ENCODE peak calls at places on chromosome 12, in four cellular contexts. One of them, this sample, is unnamed.

GRCh38 chr12:22812531-22812930 is 187.6 kb downstream of the ETNK1 start:
- DNase-seq in SK-N-SH: no peak
- DNase-seq in K562: no peak
- DNase-seq in HCT116: peak
- DNase-seq in this sample: no peak

GRCh38 chr12:70197362-70197744 is 45.9 kb upstream of the CNOT2 start:
- DNase-seq in SK-N-SH: no peak
- DNase-seq in K562: no peak
- DNase-seq in HCT116: no peak
- DNase-seq in this sample: no peak

GRCh38 chr12:97276198-97276580 is 186.4 kb upstream of the RMST start:
- DNase-seq in SK-N-SH: no peak
- DNase-seq in K562: no peak
- DNase-seq in HCT116: no peak
- DNase-seq in this sample: peak

GRCh38 chr12:124510301-124510970 is 57.0 kb downstream of the NCOR2 start:
- DNase-seq in SK-N-SH: peak
- DNase-seq in K562: peak
- DNase-seq in HCT116: no peak
- DNase-seq in this sample: peak

GRCh38 chr12:94566345-94566744 is 84.0 kb downstream of the TMCC3 start:
- DNase-seq in SK-N-SH: no peak
- DNase-seq in K562: no peak
- DNase-seq in HCT116: no peak
- DNase-seq in this sample: no peak

GRCh38 chr12:106139422-106140141 is 828 bp upstream of the NUAK1 start:
- DNase-seq in SK-N-SH: no peak
- DNase-seq in K562: no peak
- DNase-seq in HCT116: peak
- DNase-seq in this sample: peak

GRCh38 chr12:68838046-68838886 is 30.3 kb downstream of the MDM2 start:
- DNase-seq in SK-N-SH: no peak
- DNase-seq in K562: no peak
- DNase-seq in HCT116: no peak
- DNase-seq in this sample: no peak

GRCh38 chr12:42749239-42749638 is 159.7 kb upstream of the PRICKLE1 start:
- DNase-seq in SK-N-SH: no peak
- DNase-seq in K562: no peak
- DNase-seq in HCT116: no peak
- DNase-seq in this sample: no peak

GRCh38 chr12:110533607-110534006 is 31.5 kb downstream of the RAD9B start:
- DNase-seq in SK-N-SH: no peak
- DNase-seq in K562: no peak
- DNase-seq in HCT116: no peak
- DNase-seq in this sample: peak

GRCh38 chr12:117020536-117021220 is 78.5 kb downstream of the TESC start:
- DNase-seq in SK-N-SH: no peak
- DNase-seq in K562: no peak
- DNase-seq in HCT116: no peak
- DNase-seq in this sample: no peak

GRCh38 chr12:42322567-42322966 is 3.3 kb downstream of the ZCRB1 start:
- DNase-seq in SK-N-SH: no peak
- DNase-seq in K562: no peak
- DNase-seq in HCT116: no peak
- DNase-seq in this sample: no peak

GRCh38 chr12:48486261-48486660 is 4.0 kb downstream of the C12orf54 start:
- DNase-seq in SK-N-SH: no peak
- DNase-seq in K562: no peak
- DNase-seq in HCT116: no peak
- DNase-seq in this sample: no peak

GRCh38 chr12:113127791-113128199 is 7.8 kb downstream of the RASAL1 start:
- DNase-seq in SK-N-SH: peak
- DNase-seq in K562: no peak
- DNase-seq in HCT116: no peak
- DNase-seq in this sample: no peak

GRCh38 chr12:21379218-21379617 is 6.5 kb downstream of the IAPP start:
- DNase-seq in SK-N-SH: no peak
- DNase-seq in K562: no peak
- DNase-seq in HCT116: no peak
- DNase-seq in this sample: no peak

GRCh38 chr12:132028111-132028510 is 78.4 kb downstream of the EP400 start:
- DNase-seq in SK-N-SH: no peak
- DNase-seq in K562: no peak
- DNase-seq in HCT116: no peak
- DNase-seq in this sample: no peak

GRCh38 chr12:116133149-116133548 is 144.3 kb downstream of the MED13L start:
- DNase-seq in SK-N-SH: no peak
- DNase-seq in K562: no peak
- DNase-seq in HCT116: no peak
- DNase-seq in this sample: no peak

GRCh38 chr12:126897102-126897501 is 1369.9 kb upstream of the TMEM132C start:
- DNase-seq in SK-N-SH: no peak
- DNase-seq in K562: no peak
- DNase-seq in HCT116: no peak
- DNase-seq in this sample: no peak

GRCh38 chr12:106452309-106452708 is 94.8 kb downstream of the POLR3B start:
- DNase-seq in SK-N-SH: no peak
- DNase-seq in K562: no peak
- DNase-seq in HCT116: no peak
- DNase-seq in this sample: no peak

GRCh38 chr12:124191024-124191359 is 103.9 kb upstream of the RFLNA start:
- DNase-seq in SK-N-SH: peak
- DNase-seq in K562: peak
- DNase-seq in HCT116: peak
- DNase-seq in this sample: peak

GRCh38 chr12:107320031-107320928 is 226.9 kb upstream of the CRY1 start:
- DNase-seq in SK-N-SH: peak
- DNase-seq in K562: no peak
- DNase-seq in HCT116: no peak
- DNase-seq in this sample: peak

GRCh38 chr12:127284870-127285431 is 982.0 kb upstream of the TMEM132C start:
- DNase-seq in SK-N-SH: no peak
- DNase-seq in K562: no peak
- DNase-seq in HCT116: no peak
- DNase-seq in this sample: no peak

GRCh38 chr12:21839776-21840175 is 65.3 kb upstream of the KCNJ8 start:
- DNase-seq in SK-N-SH: no peak
- DNase-seq in K562: no peak
- DNase-seq in HCT116: no peak
- DNase-seq in this sample: no peak

GRCh38 chr12:70467908-70468733 is 102.0 kb downstream of the KCNMB4 start:
- DNase-seq in SK-N-SH: no peak
- DNase-seq in K562: peak
- DNase-seq in HCT116: peak
- DNase-seq in this sample: peak

GRCh38 chr12:65403188-65403587 is 124.7 kb downstream of the MSRB3 start:
- DNase-seq in SK-N-SH: no peak
- DNase-seq in K562: no peak
- DNase-seq in HCT116: no peak
- DNase-seq in this sample: no peak

GRCh38 chr12:33828326-33828725 is 194.0 kb upstream of the ALG10 start:
- DNase-seq in SK-N-SH: no peak
- DNase-seq in K562: peak
- DNase-seq in HCT116: no peak
- DNase-seq in this sample: no peak

GRCh38 chr12:130263025-130263424 is 74.7 kb upstream of the PIWIL1 start:
- DNase-seq in SK-N-SH: no peak
- DNase-seq in K562: no peak
- DNase-seq in HCT116: no peak
- DNase-seq in this sample: no peak

GRCh38 chr12:122293081-122293480 is 26.8 kb upstream of the VPS33A start:
- DNase-seq in SK-N-SH: no peak
- DNase-seq in K562: no peak
- DNase-seq in HCT116: no peak
- DNase-seq in this sample: no peak

GRCh38 chr12:115504241-115504941 is 773.1 kb downstream of the MED13L start:
- DNase-seq in SK-N-SH: no peak
- DNase-seq in K562: no peak
- DNase-seq in HCT116: no peak
- DNase-seq in this sample: no peak

GRCh38 chr12:34399631-34400422 is 377.5 kb downstream of the ALG10 start:
- DNase-seq in SK-N-SH: peak
- DNase-seq in K562: no peak
- DNase-seq in HCT116: no peak
- DNase-seq in this sample: no peak

GRCh38 chr12:46354111-46354798 is 18.3 kb downstream of the SLC38A2 start:
- DNase-seq in SK-N-SH: no peak
- DNase-seq in K562: no peak
- DNase-seq in HCT116: no peak
- DNase-seq in this sample: peak

GRCh38 chr12:27463826-27464554 is 17.5 kb downstream of the SMCO2 start:
- DNase-seq in SK-N-SH: no peak
- DNase-seq in K562: no peak
- DNase-seq in HCT116: no peak
- DNase-seq in this sample: peak

GRCh38 chr12:120092531-120093335 is 23.8 kb downstream of the RAB35 start:
- DNase-seq in SK-N-SH: no peak
- DNase-seq in K562: no peak
- DNase-seq in HCT116: no peak
- DNase-seq in this sample: no peak

GRCh38 chr12:120094485-120094884 is 22.1 kb downstream of the RAB35 start:
- DNase-seq in SK-N-SH: peak
- DNase-seq in K562: no peak
- DNase-seq in HCT116: no peak
- DNase-seq in this sample: no peak

GRCh38 chr12:120095356-120096135 is 21.0 kb downstream of the RAB35 start:
- DNase-seq in SK-N-SH: no peak
- DNase-seq in K562: no peak
- DNase-seq in HCT116: no peak
- DNase-seq in this sample: peak

GRCh38 chr12:120093336-120093591 is 23.3 kb downstream of the RAB35 start:
- DNase-seq in SK-N-SH: peak
- DNase-seq in K562: no peak
- DNase-seq in HCT116: no peak
- DNase-seq in this sample: no peak

DNA sequence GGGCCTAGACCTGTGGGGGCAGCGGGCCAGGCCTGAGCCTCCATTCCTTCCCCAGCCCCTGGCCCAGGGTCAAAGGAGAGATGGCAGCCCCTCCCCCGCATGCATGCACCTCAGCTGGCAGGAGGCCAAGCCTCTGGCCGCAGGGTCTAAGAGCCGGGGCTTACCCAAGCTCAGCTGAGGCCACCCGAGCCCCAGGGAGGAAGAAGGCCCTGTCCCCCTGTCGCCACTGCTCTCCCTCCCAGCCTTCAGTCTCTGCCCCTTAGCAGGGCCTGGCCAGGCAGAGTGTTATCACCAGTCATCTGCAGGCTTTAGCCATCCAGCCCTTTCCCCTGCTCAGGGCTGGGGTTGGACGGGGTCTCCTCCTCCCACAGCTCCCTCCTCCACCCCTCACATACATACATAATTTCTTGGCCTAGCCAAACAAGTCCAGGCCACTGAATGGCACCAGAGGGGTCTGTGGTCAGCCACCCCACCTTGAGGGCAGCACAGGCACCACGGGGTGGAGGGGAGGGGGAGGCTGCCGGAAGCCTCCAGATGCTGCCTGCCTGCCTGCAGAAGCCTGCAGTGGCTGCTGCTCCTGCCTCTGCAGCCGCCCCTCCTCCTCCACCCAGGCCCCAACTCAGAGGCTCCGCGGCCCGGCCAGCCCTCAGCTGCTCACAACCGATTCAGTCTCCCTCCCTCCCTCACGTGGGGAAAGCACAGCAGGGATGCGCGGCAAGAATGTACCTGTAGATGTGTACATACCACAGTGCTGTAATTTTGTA is 22.8 kb downstream of the RAB35 start:
- DNase-seq in SK-N-SH: peak
- DNase-seq in K562: peak
- DNase-seq in HCT116: no peak
- DNase-seq in this sample: peak
- TF ChIP-seq POLR2AphosphoS5 in SK-N-SH: no peak
- TF ChIP-seq POLR2AphosphoS5 in K562: no peak
- TF ChIP-seq POLR2AphosphoS5 in HCT116: no peak
- TF ChIP-seq POLR2AphosphoS5 in this sample: no peak

GRCh38 chr12:39464976-39465375 is 22.1 kb upstream of the KIF21A start:
- DNase-seq in SK-N-SH: no peak
- DNase-seq in K562: no peak
- DNase-seq in HCT116: no peak
- DNase-seq in this sample: no peak
- TF ChIP-seq REST in SK-N-SH: no peak
- TF ChIP-seq REST in K562: no peak
- TF ChIP-seq REST in HCT116: no peak
- TF ChIP-seq REST in this sample: no peak

DNA sequence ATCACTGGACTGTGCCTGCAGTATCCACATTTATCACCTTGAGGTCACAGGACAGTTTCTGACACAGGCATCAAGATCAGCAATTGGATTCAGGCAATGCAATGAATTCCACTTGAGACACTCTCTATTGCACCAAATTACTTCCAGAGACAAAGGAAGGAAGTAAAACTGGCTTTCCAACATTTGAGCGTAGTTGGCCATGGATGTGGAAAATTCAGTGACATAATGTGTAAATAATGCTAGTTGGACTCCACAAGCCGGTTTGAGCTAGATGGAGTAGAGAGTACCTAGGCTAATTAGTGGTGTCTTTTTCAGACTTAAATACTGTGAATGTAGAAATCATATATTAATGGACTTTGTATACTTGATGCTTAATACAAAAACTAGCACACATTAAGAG is 168.3 kb upstream of the SYT1 start:
- DNase-seq in SK-N-SH: no peak
- DNase-seq in K562: no peak
- DNase-seq in HCT116: no peak
- DNase-seq in this sample: no peak
- TF ChIP-seq POLR2AphosphoS5 in SK-N-SH: no peak
- TF ChIP-seq POLR2AphosphoS5 in K562: no peak
- TF ChIP-seq POLR2AphosphoS5 in HCT116: no peak
- TF ChIP-seq POLR2AphosphoS5 in this sample: no peak

GRCh38 chr12:14802961-14803829 is at the start of the genes C12orf60 and WBP11:
- DNase-seq in SK-N-SH: peak
- DNase-seq in K562: peak
- DNase-seq in HCT116: peak
- DNase-seq in this sample: peak
- TF ChIP-seq REST in SK-N-SH: no peak
- TF ChIP-seq REST in K562: no peak
- TF ChIP-seq REST in HCT116: no peak
- TF ChIP-seq REST in this sample: no peak